ENCODE peak calls at places on chromosomes 3 and 15, in nine cellular contexts. M, O, Z, W, G, N, X, L and D are unnamed samples.

GRCh38 chr3:69735893-69736292 is 3.4 kb upstream of the MITF start:
- DNase-seq in G (no peak), M (no peak), W (no peak), N (no peak), Z (no peak), X (no peak), L (no peak), O (no peak), D (no peak)

GRCh38 chr15:83380682-83381081 is 66.5 kb upstream of the SH3GL3 start:
- DNase-seq in N (no peak), W (peak; percentile 49), G (peak; percentile 88), X (peak; percentile 81), L (peak; percentile 41), O (no peak), Z (peak; percentile 60), M (peak; percentile 62), D (peak; percentile 47)

GRCh38 chr15:101397521-101398003 is 91.9 kb downstream of the PCSK6 start:
- DNase-seq in X (no peak), N (no peak), L (no peak), M (no peak), Z (no peak), O (no peak), G (no peak), W (no peak), D (no peak)

GRCh38 chr15:21260966-21261395 is 179.3 kb downstream of the POTEB3 start:
- DNase-seq in N (no peak), G (no peak), M (no peak), L (no peak), W (no peak), X (no peak), Z (peak; percentile 53), O (peak; percentile 65), D (no peak)

GRCh38 chr15:61157933-61158332 is 71.2 kb downstream of the RORA start:
- DNase-seq in N (no peak), Z (no peak), G (no peak), O (peak; percentile 78), L (peak; percentile 83), X (no peak), M (no peak), W (no peak), D (no peak)

GRCh38 chr15:75732809-75733451 is 20.3 kb upstream of the CSPG4 start:
- DNase-seq in N (peak; percentile 27), G (peak; percentile 86), W (peak; percentile 26), O (peak; percentile 85), Z (peak; percentile 65), L (peak; percentile 64), M (peak; percentile 65), X (peak; percentile 70), D (peak; percentile 91)

GRCh38 chr3:113038326-113038725 is 47.5 kb downstream of the GTPBP8 start:
- DNase-seq in N (no peak), L (peak; percentile 14), W (no peak), X (no peak), G (no peak), Z (no peak), M (no peak), O (no peak), D (no peak)

GRCh38 chr15:79923068-79923514 is 26.3 kb upstream of the MTHFS start:
- DNase-seq in M (peak; percentile 70), W (peak; percentile 25), O (peak; percentile 79), X (peak; percentile 88), L (peak; percentile 30), Z (peak; percentile 85), N (peak; percentile 54), G (peak; percentile 83), D (peak; percentile 83)

GRCh38 chr3:119998166-119998565 is 96.1 kb downstream of the GSK3B start:
- DNase-seq in M (no peak), O (no peak), G (no peak), W (no peak), L (no peak), N (no peak), Z (no peak), X (no peak), D (no peak)

GRCh38 chr3:196712514-196713413 is 587 bp downstream of the PIGX start:
- DNase-seq in O (peak; percentile 81), W (peak; percentile 51), L (peak; percentile 56), G (no peak), M (peak; percentile 24), X (peak; percentile 55), N (peak; percentile 42), Z (peak; percentile 80), D (no peak)

GRCh38 chr3:126582286-126582685 is 23.6 kb upstream of the C3orf22 start:
- DNase-seq in M (no peak), N (no peak), Z (no peak), L (no peak), X (no peak), W (no peak), G (no peak), O (no peak), D (no peak)

GRCh38 chr15:71124937-71125755 is 9.9 kb downstream of the THSD4 start:
- DNase-seq in X (no peak), O (no peak), W (no peak), N (no peak), Z (no peak), L (no peak), M (no peak), G (no peak), D (no peak)

GRCh38 chr3:27483117-27484001 is 825 bp downstream of the SLC4A7 start:
- DNase-seq in Z (peak; percentile 66), L (peak; percentile 82), O (peak; percentile 82), N (no peak), W (peak; percentile 86), M (peak; percentile 27), G (peak; percentile 47), X (peak; percentile 85), D (peak; percentile 73)

GRCh38 chr15:58165661-58166060 is 27.5 kb downstream of the AQP9 start:
- DNase-seq in X (no peak), W (peak; percentile 8), Z (no peak), G (no peak), N (no peak), O (no peak), M (no peak), L (peak; percentile 43), D (no peak)

GRCh38 chr3:186520957-186521842 is 23.0 kb downstream of the CRYGS start:
- DNase-seq in L (no peak), X (peak; percentile 79), M (no peak), G (no peak), Z (no peak), O (no peak), W (no peak), N (no peak), D (no peak)

GRCh38 chr3:67534594-67534993 is 119.8 kb downstream of the SUCLG2 start:
- DNase-seq in Z (no peak), M (no peak), O (no peak), W (no peak), N (no peak), L (peak; percentile 28), G (no peak), X (no peak), D (no peak)

GRCh38 chr3:23036728-23037127 is 166.4 kb upstream of the UBE2E2 start:
- DNase-seq in N (no peak), Z (no peak), X (peak; percentile 29), O (no peak), G (no peak), M (no peak), W (no peak), L (no peak), D (no peak)

GRCh38 chr15:62706361-62706760 is 336.2 kb upstream of the TPM1 start:
- DNase-seq in W (no peak), Z (no peak), X (no peak), L (peak; percentile 21), G (no peak), M (no peak), O (no peak), N (no peak), D (no peak)
- TF ChIP-seq CTCF in W (no peak), Z (no peak), X (no peak), L (no peak), G (peak; percentile 10), M (peak; percentile 33), O (peak; percentile 30), N (no peak), D (no peak)

GRCh38 chr15:55993804-55994539 is 560 bp upstream of the NEDD4 start:
- DNase-seq in W (peak; percentile 63), O (no peak), Z (no peak), M (peak; percentile 50), N (no peak), L (peak; percentile 60), X (no peak), G (peak; percentile 84), D (peak; percentile 22)
- TF ChIP-seq CTCF in W (no peak), O (no peak), Z (no peak), M (peak; percentile 20), N (no peak), L (peak; percentile 14), X (no peak), G (peak; percentile 1), D (no peak)

DNA sequence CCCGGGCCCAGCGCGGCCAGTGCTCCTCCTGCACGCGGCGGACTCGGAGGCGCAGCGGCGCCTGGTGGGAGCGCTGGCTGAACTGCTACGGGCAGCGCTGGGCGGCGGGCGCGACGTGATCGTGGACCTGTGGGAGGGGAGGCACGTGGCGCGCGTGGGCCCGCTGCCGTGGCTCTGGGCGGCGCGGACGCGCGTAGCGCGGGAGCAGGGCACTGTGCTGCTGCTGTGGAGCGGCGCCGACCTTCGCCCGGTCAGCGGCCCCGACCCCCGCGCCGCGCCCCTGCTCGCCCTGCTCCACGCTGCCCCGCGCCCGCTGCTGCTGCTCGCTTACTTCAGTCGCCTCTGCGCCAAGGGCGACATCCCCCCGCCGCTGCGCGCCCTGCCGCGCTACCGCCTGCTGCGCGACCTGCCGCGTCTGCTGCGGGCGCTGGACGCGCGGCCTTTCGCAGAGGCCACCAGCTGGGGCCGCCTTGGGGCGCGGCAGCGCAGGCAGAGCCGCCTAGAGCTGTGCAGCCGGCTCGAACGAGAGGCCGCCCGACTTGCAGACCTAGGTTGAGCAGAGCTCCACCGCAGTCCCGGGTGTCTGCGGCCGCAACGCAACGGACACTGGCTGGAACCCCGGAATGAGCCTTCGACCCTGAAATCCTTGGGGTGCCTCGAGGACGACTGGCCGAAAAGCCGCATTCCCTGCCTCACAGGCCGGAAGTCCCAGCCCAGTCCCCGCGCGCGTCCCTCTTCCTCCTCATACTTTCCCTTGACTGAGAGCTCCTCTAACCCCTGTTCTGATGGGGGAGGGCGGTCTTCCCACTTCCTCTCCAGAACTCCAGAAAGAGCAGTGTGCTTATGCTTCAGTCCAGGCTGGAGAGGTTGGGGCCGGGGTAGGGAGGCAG is 1.4 kb upstream of the IL17RC start:
- DNase-seq in X (peak; percentile 46), Z (peak; percentile 86), O (peak; percentile 89), L (peak; percentile 65), N (no peak), W (peak; percentile 41), M (no peak), G (peak; percentile 65), D (peak; percentile 82)
- TF ChIP-seq CTCF in X (no peak), Z (peak; percentile 38), O (no peak), L (no peak), N (no peak), W (no peak), M (no peak), G (peak; percentile 42), D (no peak)

DNA sequence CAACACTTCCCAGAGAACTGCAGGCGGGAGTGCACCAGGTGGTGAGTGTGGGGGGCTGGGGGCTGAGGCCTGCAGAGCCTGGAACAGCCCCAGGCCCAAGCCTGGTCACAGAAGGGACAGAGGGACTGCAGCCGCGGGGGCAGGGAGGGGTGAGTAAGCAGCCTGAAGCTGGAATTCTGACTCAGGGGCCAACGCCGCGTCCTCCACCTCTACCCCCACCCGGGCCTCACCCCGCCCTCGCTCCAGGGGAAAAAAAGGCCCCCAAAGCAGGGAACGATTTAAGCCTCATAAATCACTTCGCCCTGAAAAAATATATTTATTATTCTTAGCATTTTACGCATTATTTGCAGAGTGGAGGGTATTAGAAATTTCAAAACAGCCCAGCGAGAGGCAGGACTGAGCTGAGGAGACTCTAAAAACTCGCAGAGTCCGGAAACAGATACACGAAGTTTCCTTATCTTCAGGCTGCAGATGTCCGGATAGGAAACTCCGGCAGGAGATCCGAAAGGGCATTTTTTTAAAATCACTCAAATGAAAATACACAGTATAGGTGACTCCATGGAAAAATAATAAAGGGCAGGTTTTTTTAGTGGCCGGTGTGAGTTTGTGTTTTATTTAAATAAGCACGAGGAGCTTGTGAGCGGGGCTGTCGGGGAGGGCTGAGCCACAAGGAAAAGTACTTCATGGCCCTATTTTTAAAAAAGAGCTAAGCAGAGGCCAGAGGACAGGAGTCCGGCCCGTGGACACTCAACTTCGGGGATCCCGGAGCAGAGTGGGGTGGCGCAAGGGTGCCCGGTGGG is 9.9 kb downstream of the GATA2 start:
- DNase-seq in W (peak; percentile 79), O (no peak), Z (peak; percentile 47), X (no peak), L (peak; percentile 37), G (no peak), N (no peak), M (no peak), D (peak; percentile 55)
- TF ChIP-seq CTCF in W (no peak), O (no peak), Z (no peak), X (no peak), L (no peak), G (no peak), N (no peak), M (no peak), D (no peak)